ENCODE peak calls at places on chromosomes 11 and 22, in nine cellular contexts. R, D, N, S, W, O, Q, H and G are unnamed samples.

GRCh38 chr11:70068950-70069349 is 9.2 kb upstream of the ANO1 start:
- DNase-seq in R (no peak), D (no peak), N (peak; percentile 32), S (no peak), W (no peak), O (no peak), Q (no peak), H (no peak), G (no peak)

GRCh38 chr11:93741882-93742226 is 382 bp downstream of the C11orf54 start:
- DNase-seq in R (peak; percentile 82), D (peak; percentile 90), N (peak; percentile 84), S (no peak), W (no peak), O (no peak), Q (no peak), H (no peak), G (no peak)

GRCh38 chr11:133835258-133836075 is 9.8 kb downstream of the SPATA19 start:
- DNase-seq in R (peak; percentile 59), D (peak; percentile 48), N (no peak), S (no peak), W (peak; percentile 47), O (no peak), Q (no peak), H (peak; percentile 61), G (peak; percentile 22)

GRCh38 chr22:29167032-29167911 is 38.4 kb upstream of the EMID1 start:
- DNase-seq in R (no peak), D (no peak), N (peak; percentile 41), S (no peak), W (no peak), O (no peak), Q (no peak), H (peak; percentile 29), G (no peak)

GRCh38 chr11:69355346-69355940 is 61.5 kb downstream of the MYEOV start:
- DNase-seq in R (no peak), D (no peak), N (no peak), S (no peak), W (no peak), O (no peak), Q (no peak), H (no peak), G (no peak)

GRCh38 chr11:45661417-45662055 is 3.9 kb downstream of the CHST1 start:
- DNase-seq in R (no peak), D (no peak), N (peak; percentile 45), S (peak; percentile 20), W (no peak), O (no peak), Q (no peak), H (no peak), G (no peak)

GRCh38 chr11:7299393-7299792 is 47.7 kb downstream of the SYT9 start:
- DNase-seq in R (no peak), D (no peak), N (no peak), S (no peak), W (no peak), O (no peak), Q (no peak), H (no peak), G (no peak)

GRCh38 chr11:103862049-103862826 is 174.2 kb upstream of the DDI1 start:
- DNase-seq in R (no peak), D (no peak), N (no peak), S (no peak), W (no peak), O (no peak), Q (no peak), H (no peak), G (no peak)

GRCh38 chr22:29450222-29450621 is 11.8 kb downstream of the RFPL1 start:
- DNase-seq in R (no peak), D (no peak), N (no peak), S (no peak), W (no peak), O (no peak), Q (no peak), H (no peak), G (no peak)

GRCh38 chr11:45902452-45903380 is 4.4 kb downstream of the FREY1 start:
- DNase-seq in R (no peak), D (no peak), N (no peak), S (no peak), W (no peak), O (no peak), Q (no peak), H (no peak), G (no peak)

GRCh38 chr11:63565728-63566127 is 2.5 kb upstream of the PLAAT2 start:
- DNase-seq in R (no peak), D (no peak), N (no peak), S (no peak), W (no peak), O (no peak), Q (no peak), H (no peak), G (no peak)

GRCh38 chr11:7893792-7894191 is 37.3 kb downstream of the OR10A6 start:
- DNase-seq in R (no peak), D (peak; percentile 66), N (no peak), S (no peak), W (no peak), O (no peak), Q (no peak), H (no peak), G (no peak)

GRCh38 chr11:65615950-65616574 is 486 bp downstream of the PCNX3 start:
- DNase-seq in R (peak; percentile 64), D (no peak), N (no peak), S (no peak), W (no peak), O (no peak), Q (no peak), H (no peak), G (peak; percentile 52)

GRCh38 chr11:45411221-45411946 is 125.2 kb upstream of the SYT13 start:
- DNase-seq in R (no peak), D (no peak), N (no peak), S (no peak), W (no peak), O (no peak), Q (no peak), H (no peak), G (peak; percentile 61)

GRCh38 chr22:35863432-35863831 is 145.8 kb downstream of the APOL5 start:
- DNase-seq in R (no peak), D (no peak), N (no peak), S (no peak), W (no peak), O (no peak), Q (no peak), H (no peak), G (no peak)

GRCh38 chr11:15826826-15827225 is 529.5 kb downstream of the SOX6 start:
- DNase-seq in R (peak; percentile 34), D (peak; percentile 26), N (no peak), S (peak; percentile 25), W (peak; percentile 4), O (no peak), Q (peak; percentile 44), H (no peak), G (peak; percentile 35)

GRCh38 chr11:78417175-78417887 is at the start of gene GAB2:
- DNase-seq in R (no peak), D (peak; percentile 31), N (no peak), S (peak; percentile 67), W (no peak), O (no peak), Q (no peak), H (no peak), G (no peak)

GRCh38 chr11:116465056-116465455 is 307.7 kb downstream of the BUD13 start:
- DNase-seq in R (no peak), D (no peak), N (no peak), S (no peak), W (no peak), O (no peak), Q (no peak), H (no peak), G (no peak)

GRCh38 chr22:26656896-26657851 is at the start of gene MIAT:
- DNase-seq in R (no peak), D (no peak), N (no peak), S (no peak), W (no peak), O (no peak), Q (no peak), H (peak; percentile 86), G (peak; percentile 52)

GRCh38 chr22:47304854-47305253 is 542.4 kb downstream of the TBC1D22A start:
- DNase-seq in R (no peak), D (no peak), N (no peak), S (no peak), W (no peak), O (no peak), Q (peak; percentile 0), H (no peak), G (no peak)
- H3K9me3 ChIP-seq in R (no peaks in the 10 kb centered on the region), D (no peaks in the 10 kb centered on the region), N (no peaks in the 10 kb centered on the region), S (no peaks in the 10 kb centered on the region), W (no peaks in the 10 kb centered on the region), O (no peaks in the 10 kb centered on the region), Q (no peaks in the 10 kb centered on the region), H (no peaks in the 10 kb centered on the region), G (no peaks in the 10 kb centered on the region)

GRCh38 chr11:121461843-121462242 is 9.1 kb upstream of the SORL1-AS1 start:
- DNase-seq in R (no peak), D (no peak), N (no peak), S (no peak), W (no peak), O (no peak), Q (no peak), H (no peak), G (no peak)
- H3K4me1 ChIP-seq in R (peaks cover 24% of the 10 kb centered on the region), D (peaks cover 22% of the 10 kb centered on the region), N (peaks cover 47% of the 10 kb centered on the region), S (peaks cover 10% of the 10 kb centered on the region), W (peaks cover 57% of the 10 kb centered on the region), O (peaks cover 28% of the 10 kb centered on the region), Q (peaks cover 14% of the 10 kb centered on the region), H (peaks cover 99% of the 10 kb centered on the region), G (peaks cover 17% of the 10 kb centered on the region)

GRCh38 chr11:129258205-129258604 is 66.1 kb upstream of the ARHGAP32 start:
- DNase-seq in R (no peak), D (no peak), N (no peak), S (no peak), W (no peak), O (no peak), Q (no peak), H (no peak), G (no peak)
- H3K9me3 ChIP-seq in R (no peaks in the 10 kb centered on the region), D (no peaks in the 10 kb centered on the region), N (no peaks in the 10 kb centered on the region), S (no peaks in the 10 kb centered on the region), W (no peaks in the 10 kb centered on the region), O (no peaks in the 10 kb centered on the region), Q (no peaks in the 10 kb centered on the region), H (no peaks in the 10 kb centered on the region), G (no peaks in the 10 kb centered on the region)

DNA sequence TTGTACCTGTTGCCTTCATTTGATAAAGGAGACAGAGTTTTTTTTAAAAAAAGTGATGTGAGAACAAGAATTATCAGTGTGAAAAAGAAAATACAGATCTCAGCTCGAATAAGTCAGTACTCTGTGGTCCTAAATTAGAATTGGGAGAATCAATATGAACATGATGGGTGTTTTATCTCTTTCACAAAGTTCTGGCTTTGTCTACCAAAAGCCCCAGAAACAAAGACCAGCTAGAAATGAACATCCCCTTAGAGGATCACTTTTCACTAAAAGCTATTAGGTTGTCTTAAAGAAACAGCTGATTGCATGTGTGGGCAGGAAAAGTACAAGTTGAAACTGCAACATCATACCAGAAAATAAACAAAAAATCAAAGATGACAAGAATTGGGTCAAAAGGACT is 8.4 kb upstream of the ST14 start:
- DNase-seq in R (no peak), D (no peak), N (no peak), S (no peak), W (no peak), O (no peak), Q (no peak), H (no peak), G (no peak)
- H3K4me1 ChIP-seq in R (peaks cover 5% of the 10 kb centered on the region), D (peaks cover 15% of the 10 kb centered on the region), N (peaks cover 6% of the 10 kb centered on the region), S (no peaks in the 10 kb centered on the region), W (peaks cover 29% of the 10 kb centered on the region), O (peaks cover 2% of the 10 kb centered on the region), Q (peaks cover 5% of the 10 kb centered on the region), H (peaks cover 8% of the 10 kb centered on the region), G (peaks cover 7% of the 10 kb centered on the region)

GRCh38 chr22:47352920-47353700 is 590.7 kb downstream of the TBC1D22A start:
- DNase-seq in R (no peak), D (no peak), N (no peak), S (no peak), W (no peak), O (no peak), Q (no peak), H (no peak), G (no peak)
- H3K9me3 ChIP-seq in R (no peaks in the 10 kb centered on the region), D (no peaks in the 10 kb centered on the region), N (no peaks in the 10 kb centered on the region), S (no peaks in the 10 kb centered on the region), W (no peaks in the 10 kb centered on the region), O (no peaks in the 10 kb centered on the region), Q (no peaks in the 10 kb centered on the region), H (no peaks in the 10 kb centered on the region), G (peaks cover 3% of the 10 kb centered on the region)